ENCODE peak calls at places on chromosomes 1 and 21, in ten cellular contexts. Z is fibroblast of lung, T is PC-9, H is A673, I is PC-3, Q is MM.1S, B is H1, G is endothelial cell of umbilical vein, J is HCT116, R is mammary epithelial cell. M is an unnamed sample.

GRCh38 chr21:45990741-45991605 is 9.4 kb downstream of the COL6A1 start:
- DNase-seq in Z (no peak), T (no peak), H (no peak), I (no peak), Q (no peak), B (no peak), G (no peak), J (no peak), R (no peak), M (no peak)

GRCh38 chr1:90114521-90115141 is 119.7 kb downstream of the ZNF326 start:
- DNase-seq in Z (peak; percentile 33), T (no peak), H (peak; percentile 90), I (peak; percentile 77), Q (peak; percentile 62), B (no peak), G (peak; percentile 59), J (peak; percentile 56), R (peak; percentile 41), M (peak; percentile 83)

GRCh38 chr1:110084226-110085078 is 14.0 kb upstream of the ALX3 start:
- DNase-seq in Z (peak; percentile 50), T (peak; percentile 34), H (peak; percentile 47), I (no peak), Q (peak; percentile 28), B (peak; percentile 64), G (peak; percentile 19), J (no peak), R (no peak), M (peak; percentile 60)

GRCh38 chr1:157081717-157082116 is 17.9 kb downstream of the ETV3L start:
- DNase-seq in Z (peak; percentile 16), T (no peak), H (peak; percentile 67), I (no peak), Q (no peak), B (no peak), G (no peak), J (no peak), R (no peak), M (no peak)

GRCh38 chr1:155934097-155934932 is at the start of gene KHDC4:
- DNase-seq in Z (peak; percentile 99), T (peak; percentile 90), H (peak; percentile 99), I (peak; percentile 100), Q (peak; percentile 100), B (peak; percentile 87), G (peak; percentile 100), J (peak; percentile 98), R (peak; percentile 99), M (peak; percentile 99)

GRCh38 chr21:28795251-28795650 is 197.4 kb downstream of the LTN1 start:
- DNase-seq in Z (no peak), T (no peak), H (no peak), I (no peak), Q (no peak), B (no peak), G (no peak), J (no peak), R (no peak), M (no peak)

GRCh38 chr1:24438423-24438901 is 22.9 kb downstream of the NIPAL3 start:
- DNase-seq in Z (no peak), T (no peak), H (no peak), I (no peak), Q (no peak), B (no peak), G (no peak), J (no peak), R (no peak), M (peak; percentile 29)

GRCh38 chr1:9920606-9921005 is 10.5 kb upstream of the CTNNBIP1 start:
- DNase-seq in Z (no peak), T (no peak), H (no peak), I (no peak), Q (no peak), B (no peak), G (no peak), J (no peak), R (no peak), M (no peak)

GRCh38 chr1:161784963-161785362 is 18.8 kb downstream of the ATF6 start:
- DNase-seq in Z (no peak), T (no peak), H (no peak), I (no peak), Q (no peak), B (no peak), G (no peak), J (no peak), R (no peak), M (no peak)

GRCh38 chr1:40818264-40818961 is 34.8 kb downstream of the KCNQ4 start:
- DNase-seq in Z (peak; percentile 18), T (no peak), H (peak; percentile 78), I (no peak), Q (peak; percentile 73), B (peak; percentile 97), G (no peak), J (no peak), R (peak; percentile 41), M (peak; percentile 97)

GRCh38 chr1:54884768-54885167 is 2.2 kb downstream of the DHCR24 start:
- DNase-seq in Z (no peak), T (no peak), H (no peak), I (no peak), Q (no peak), B (no peak), G (no peak), J (no peak), R (no peak), M (no peak)

GRCh38 chr21:29187939-29188338 is 57.5 kb downstream of the MAP3K7CL start:
- DNase-seq in Z (peak; percentile 96), T (peak; percentile 21), H (no peak), I (peak; percentile 94), Q (no peak), B (no peak), G (peak; percentile 96), J (peak; percentile 59), R (peak; percentile 84), M (no peak)

GRCh38 chr1:39898146-39898545 is 3.6 kb downstream of the MYCL start:
- DNase-seq in Z (no peak), T (no peak), H (no peak), I (no peak), Q (no peak), B (no peak), G (peak; percentile 58), J (no peak), R (no peak), M (peak; percentile 73)

GRCh38 chr1:213163278-213163711 is 112.3 kb downstream of the RPS6KC1 start:
- DNase-seq in Z (peak; percentile 50), T (no peak), H (peak; percentile 26), I (peak; percentile 27), Q (no peak), B (no peak), G (no peak), J (no peak), R (no peak), M (no peak)

GRCh38 chr1:92831368-92831761 is 475 bp upstream of the RPL5 start:
- DNase-seq in Z (no peak), T (no peak), H (no peak), I (no peak), Q (no peak), B (no peak), G (no peak), J (no peak), R (no peak), M (peak; percentile 26)

GRCh38 chr1:206011057-206011456 is 7.9 kb upstream of the RAB7B start:
- DNase-seq in Z (no peak), T (no peak), H (no peak), I (no peak), Q (no peak), B (no peak), G (no peak), J (no peak), R (no peak), M (no peak)

GRCh38 chr1:93692983-93693591 is 11.4 kb upstream of the BCAR3 start:
- DNase-seq in Z (peak; percentile 91), T (peak; percentile 74), H (no peak), I (peak; percentile 97), Q (no peak), B (no peak), G (peak; percentile 77), J (peak; percentile 89), R (peak; percentile 97), M (no peak)

GRCh38 chr1:148160421-148161251 is 8.6 kb upstream of the NBPF11 start:
- DNase-seq in Z (no peak), T (no peak), H (no peak), I (no peak), Q (no peak), B (no peak), G (peak; percentile 0), J (no peak), R (no peak), M (peak; percentile 3)

GRCh38 chr1:38360807-38361206 is 314.2 kb upstream of the POU3F1 start:
- DNase-seq in Z (no peak), T (no peak), H (peak; percentile 42), I (no peak), Q (no peak), B (no peak), G (no peak), J (no peak), R (no peak), M (peak; percentile 8)
- TF ChIP-seq CTCF in Z (no peak), T (no peak), H (peak; percentile 49), I (no peak), Q (peak; percentile 5), B (peak; percentile 55), G (no peak), J (no peak), R (no peak), M (peak; percentile 39)

DNA sequence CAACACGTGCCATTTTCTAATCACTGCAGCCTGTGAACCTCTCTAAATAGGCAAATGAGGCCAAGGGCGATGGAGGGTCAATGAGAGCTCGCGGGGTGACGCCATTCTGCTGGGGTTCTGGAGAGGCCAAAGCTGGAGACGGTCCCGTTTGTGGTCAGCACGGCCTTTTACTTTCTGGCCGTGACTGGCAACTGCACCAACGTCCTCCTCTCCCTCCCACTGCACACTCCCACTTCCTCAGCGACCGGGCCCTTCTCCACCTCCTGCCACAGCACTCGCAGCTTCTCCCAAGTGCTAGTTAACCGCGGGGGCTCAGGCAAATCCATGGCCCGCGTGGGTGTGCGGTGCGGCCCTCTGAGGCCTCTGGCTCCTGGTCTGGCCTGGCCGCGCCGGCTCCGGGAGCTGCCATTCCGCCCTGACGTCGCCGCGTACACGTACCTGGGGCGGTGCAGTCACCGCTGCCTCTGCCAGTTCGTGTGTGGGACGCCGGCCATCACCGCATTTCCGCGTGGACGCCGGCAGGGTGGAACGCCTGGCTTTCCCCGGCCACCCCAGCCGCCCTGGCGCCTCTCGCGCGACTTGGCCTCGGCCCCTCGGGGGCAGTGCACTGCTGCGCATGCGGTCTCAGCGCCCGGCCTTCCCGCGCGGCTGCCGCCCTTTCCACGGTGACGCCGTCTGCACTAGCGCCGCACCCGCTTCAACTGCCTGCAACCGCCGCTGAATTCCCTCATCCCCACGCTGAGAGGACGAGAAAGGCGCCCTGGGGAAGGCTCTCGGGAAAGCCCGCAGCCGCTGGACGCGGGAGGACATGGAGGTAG is 18.2 kb downstream of the OR2C3 start:
- DNase-seq in Z (no peak), T (no peak), H (no peak), I (no peak), Q (no peak), B (no peak), G (no peak), J (no peak), R (no peak), M (peak; percentile 31)
- H3K4me3 ChIP-seq in Z (no peak overlapping the region), T (no peak overlapping the region), H (no peak overlapping the region), I (no peak overlapping the region), Q (no peak overlapping the region), B (no peak overlapping the region), G (no peak overlapping the region), J (no peak overlapping the region), R (no peak overlapping the region), M (no peak overlapping the region)

GRCh38 chr21:42662430-42663199 is 9.2 kb downstream of the PDE9A start:
- DNase-seq in Z (no peak), T (no peak), H (no peak), I (no peak), Q (no peak), B (no peak), G (no peak), J (no peak), R (no peak), M (no peak)
- TF ChIP-seq EZH2 in Z (no peak), T (no peak), H (no peak), I (no peak), Q (no peak), B (no peak), G (no peak), J (no peak), R (no peak), M (no peak)

GRCh38 chr1:31215083-31215570 is 24.6 kb downstream of the NKAIN1 start:
- DNase-seq in Z (no peak), T (no peak), H (no peak), I (no peak), Q (no peak), B (no peak), G (no peak), J (no peak), R (no peak), M (no peak)
- TF ChIP-seq CTCF in Z (no peak), T (no peak), H (no peak), I (no peak), Q (no peak), B (no peak), G (no peak), J (no peak), R (no peak), M (no peak)